ENCODE peak calls at places on chromosomes 7 and 10, in five cellular contexts. One of them, this sample, is unnamed.

GRCh38 chr10:80509403-80510161 is 28.1 kb upstream of the SH2D4B start:
- DNase-seq in HT1080: peak
- DNase-seq in colonic mucosa: no peak
- DNase-seq in CD4-positive, alpha-beta T cell: no peak
- DNase-seq in nephron progenitor cell: no peak
- DNase-seq in this sample: no peak

GRCh38 chr10:91367558-91367957 is 42.6 kb upstream of the HECTD2 start:
- DNase-seq in CD4-positive, alpha-beta T cell: no peak
- DNase-seq in HT1080: no peak
- DNase-seq in nephron progenitor cell: no peak
- DNase-seq in colonic mucosa: no peak
- DNase-seq in this sample: no peak

GRCh38 chr7:120060875-120061274 is 212.1 kb upstream of the KCND2 start:
- DNase-seq in HT1080: no peak
- DNase-seq in colonic mucosa: no peak
- DNase-seq in CD4-positive, alpha-beta T cell: no peak
- DNase-seq in nephron progenitor cell: no peak
- DNase-seq in this sample: no peak

GRCh38 chr10:55410415-55410885 is 609.4 kb upstream of the PCDH15 start:
- DNase-seq in CD4-positive, alpha-beta T cell: no peak
- DNase-seq in colonic mucosa: peak
- DNase-seq in HT1080: peak
- DNase-seq in nephron progenitor cell: peak
- DNase-seq in this sample: no peak

GRCh38 chr7:29968683-29969457 is 20.7 kb downstream of the SCRN1 start:
- DNase-seq in nephron progenitor cell: no peak
- DNase-seq in HT1080: peak
- DNase-seq in CD4-positive, alpha-beta T cell: no peak
- DNase-seq in colonic mucosa: no peak
- DNase-seq in this sample: no peak

GRCh38 chr10:69901022-69901421 is 99.3 kb downstream of the COL13A1 start:
- DNase-seq in colonic mucosa: no peak
- DNase-seq in CD4-positive, alpha-beta T cell: no peak
- DNase-seq in nephron progenitor cell: no peak
- DNase-seq in HT1080: no peak
- DNase-seq in this sample: no peak

GRCh38 chr7:124635416-124635815 is 130.2 kb downstream of the GPR37 start:
- DNase-seq in colonic mucosa: no peak
- DNase-seq in CD4-positive, alpha-beta T cell: no peak
- DNase-seq in nephron progenitor cell: no peak
- DNase-seq in HT1080: no peak
- DNase-seq in this sample: no peak

GRCh38 chr10:132961864-132962622 is 19.7 kb upstream of the CFAP46 start:
- DNase-seq in colonic mucosa: peak
- DNase-seq in HT1080: peak
- DNase-seq in nephron progenitor cell: peak
- DNase-seq in CD4-positive, alpha-beta T cell: peak
- DNase-seq in this sample: peak

GRCh38 chr7:138625849-138626230 is 75.3 kb downstream of the SVOPL start:
- DNase-seq in nephron progenitor cell: no peak
- DNase-seq in colonic mucosa: no peak
- DNase-seq in CD4-positive, alpha-beta T cell: no peak
- DNase-seq in HT1080: no peak
- DNase-seq in this sample: no peak

GRCh38 chr10:45500798-45501197 is 126.8 kb downstream of the ALOX5 start:
- DNase-seq in nephron progenitor cell: no peak
- DNase-seq in HT1080: no peak
- DNase-seq in CD4-positive, alpha-beta T cell: no peak
- DNase-seq in colonic mucosa: no peak
- DNase-seq in this sample: no peak

GRCh38 chr10:80122110-80122710 is 10.3 kb upstream of the PLAC9 start:
- DNase-seq in nephron progenitor cell: no peak
- DNase-seq in colonic mucosa: no peak
- DNase-seq in CD4-positive, alpha-beta T cell: no peak
- DNase-seq in HT1080: no peak
- DNase-seq in this sample: no peak

GRCh38 chr10:112330607-112331160 is 43.2 kb upstream of the ACSL5 start:
- DNase-seq in nephron progenitor cell: no peak
- DNase-seq in CD4-positive, alpha-beta T cell: no peak
- DNase-seq in HT1080: no peak
- DNase-seq in colonic mucosa: no peak
- DNase-seq in this sample: no peak

GRCh38 chr7:92253251-92253650 is 7.5 kb downstream of the ANKIB1 start:
- DNase-seq in CD4-positive, alpha-beta T cell: no peak
- DNase-seq in HT1080: no peak
- DNase-seq in colonic mucosa: no peak
- DNase-seq in nephron progenitor cell: no peak
- DNase-seq in this sample: no peak